ENCODE peak calls at places on chromosome 21, in nine cellular contexts. One of them, this sample, is unnamed.

GRCh38 chr21:16117331-16117730 is 387.5 kb downstream of the USP25 start:
- DNase-seq in A549: no peak
- DNase-seq in HCT116: no peak
- DNase-seq in H1: no peak
- DNase-seq in SK-N-SH: no peak
- DNase-seq in K562: no peak
- DNase-seq in HepG2: no peak
- DNase-seq in endothelial cell of umbilical vein: peak
- DNase-seq in GM12878: no peak
- DNase-seq in this sample: no peak

GRCh38 chr21:27703806-27704205 is 736.9 kb upstream of the ADAMTS5 start:
- DNase-seq in A549: no peak
- DNase-seq in HCT116: no peak
- DNase-seq in H1: no peak
- DNase-seq in SK-N-SH: no peak
- DNase-seq in K562: no peak
- DNase-seq in HepG2: no peak
- DNase-seq in endothelial cell of umbilical vein: no peak
- DNase-seq in GM12878: no peak
- DNase-seq in this sample: no peak

GRCh38 chr21:23960769-23961168 is 1646.5 kb downstream of the MRPL39 start:
- DNase-seq in A549: no peak
- DNase-seq in HCT116: no peak
- DNase-seq in H1: no peak
- DNase-seq in SK-N-SH: no peak
- DNase-seq in K562: no peak
- DNase-seq in HepG2: no peak
- DNase-seq in endothelial cell of umbilical vein: no peak
- DNase-seq in GM12878: no peak
- DNase-seq in this sample: no peak

GRCh38 chr21:22710725-22711124 is 1712.5 kb downstream of the NCAM2 start:
- DNase-seq in A549: no peak
- DNase-seq in HCT116: no peak
- DNase-seq in H1: no peak
- DNase-seq in SK-N-SH: no peak
- DNase-seq in K562: no peak
- DNase-seq in HepG2: no peak
- DNase-seq in endothelial cell of umbilical vein: peak
- DNase-seq in GM12878: no peak
- DNase-seq in this sample: no peak

GRCh38 chr21:46538262-46538661 is 66.6 kb downstream of the S100B start:
- DNase-seq in A549: no peak
- DNase-seq in HCT116: no peak
- DNase-seq in H1: no peak
- DNase-seq in SK-N-SH: no peak
- DNase-seq in K562: no peak
- DNase-seq in HepG2: no peak
- DNase-seq in endothelial cell of umbilical vein: no peak
- DNase-seq in GM12878: no peak
- DNase-seq in this sample: no peak

GRCh38 chr21:46046471-46046870 is 51.4 kb upstream of the COL6A2 start:
- DNase-seq in A549: no peak
- DNase-seq in HCT116: no peak
- DNase-seq in H1: no peak
- DNase-seq in SK-N-SH: no peak
- DNase-seq in K562: no peak
- DNase-seq in HepG2: no peak
- DNase-seq in endothelial cell of umbilical vein: no peak
- DNase-seq in GM12878: no peak
- DNase-seq in this sample: peak

GRCh38 chr21:43269461-43269860 is 100.7 kb downstream of the CRYAA start:
- DNase-seq in A549: no peak
- DNase-seq in HCT116: no peak
- DNase-seq in H1: no peak
- DNase-seq in SK-N-SH: no peak
- DNase-seq in K562: peak
- DNase-seq in HepG2: no peak
- DNase-seq in endothelial cell of umbilical vein: no peak
- DNase-seq in GM12878: no peak
- DNase-seq in this sample: peak

GRCh38 chr21:38567577-38568360 is 69.5 kb upstream of the ERG start:
- DNase-seq in A549: no peak
- DNase-seq in HCT116: no peak
- DNase-seq in H1: peak
- DNase-seq in SK-N-SH: peak
- DNase-seq in K562: no peak
- DNase-seq in HepG2: no peak
- DNase-seq in endothelial cell of umbilical vein: no peak
- DNase-seq in GM12878: no peak
- DNase-seq in this sample: no peak

GRCh38 chr21:46157396-46157986 is 2.1 kb upstream of the FTCD start:
- DNase-seq in A549: no peak
- DNase-seq in HCT116: no peak
- DNase-seq in H1: no peak
- DNase-seq in SK-N-SH: no peak
- DNase-seq in K562: no peak
- DNase-seq in HepG2: no peak
- DNase-seq in endothelial cell of umbilical vein: no peak
- DNase-seq in GM12878: no peak
- DNase-seq in this sample: no peak

GRCh38 chr21:18138507-18138906 is 106.1 kb upstream of the CHODL start:
- DNase-seq in A549: no peak
- DNase-seq in HCT116: no peak
- DNase-seq in H1: no peak
- DNase-seq in SK-N-SH: no peak
- DNase-seq in K562: no peak
- DNase-seq in HepG2: no peak
- DNase-seq in endothelial cell of umbilical vein: no peak
- DNase-seq in GM12878: no peak
- DNase-seq in this sample: no peak

GRCh38 chr21:32378956-32379355 is 13.9 kb downstream of the URB1 start:
- DNase-seq in A549: no peak
- DNase-seq in HCT116: no peak
- DNase-seq in H1: no peak
- DNase-seq in SK-N-SH: no peak
- DNase-seq in K562: no peak
- DNase-seq in HepG2: no peak
- DNase-seq in endothelial cell of umbilical vein: no peak
- DNase-seq in GM12878: no peak
- DNase-seq in this sample: no peak

GRCh38 chr21:17900281-17900989 is 81.3 kb upstream of the C21orf91 start:
- DNase-seq in A549: no peak
- DNase-seq in HCT116: no peak
- DNase-seq in H1: no peak
- DNase-seq in SK-N-SH: no peak
- DNase-seq in K562: peak
- DNase-seq in HepG2: no peak
- DNase-seq in endothelial cell of umbilical vein: no peak
- DNase-seq in GM12878: no peak
- DNase-seq in this sample: no peak

GRCh38 chr21:46193829-46194373 is 9.6 kb upstream of the SPATC1L start:
- DNase-seq in A549: no peak
- DNase-seq in HCT116: no peak
- DNase-seq in H1: no peak
- DNase-seq in SK-N-SH: no peak
- DNase-seq in K562: no peak
- DNase-seq in HepG2: no peak
- DNase-seq in endothelial cell of umbilical vein: no peak
- DNase-seq in GM12878: no peak
- DNase-seq in this sample: no peak

GRCh38 chr21:42746593-42747266 is 93.3 kb downstream of the PDE9A start:
- DNase-seq in A549: no peak
- DNase-seq in HCT116: no peak
- DNase-seq in H1: no peak
- DNase-seq in SK-N-SH: no peak
- DNase-seq in K562: no peak
- DNase-seq in HepG2: no peak
- DNase-seq in endothelial cell of umbilical vein: no peak
- DNase-seq in GM12878: no peak
- DNase-seq in this sample: peak

GRCh38 chr21:44347911-44348451 is 5.4 kb upstream of the TRPM2 start:
- DNase-seq in A549: no peak
- DNase-seq in HCT116: no peak
- DNase-seq in H1: no peak
- DNase-seq in SK-N-SH: no peak
- DNase-seq in K562: no peak
- DNase-seq in HepG2: no peak
- DNase-seq in endothelial cell of umbilical vein: no peak
- DNase-seq in GM12878: no peak
- DNase-seq in this sample: peak

GRCh38 chr21:16502273-16502672 is 772.5 kb downstream of the USP25 start:
- DNase-seq in A549: no peak
- DNase-seq in HCT116: no peak
- DNase-seq in H1: no peak
- DNase-seq in SK-N-SH: no peak
- DNase-seq in K562: no peak
- DNase-seq in HepG2: no peak
- DNase-seq in endothelial cell of umbilical vein: no peak
- DNase-seq in GM12878: no peak
- DNase-seq in this sample: no peak

GRCh38 chr21:45572231-45572630 is 30.0 kb upstream of the SLC19A1 start:
- DNase-seq in A549: no peak
- DNase-seq in HCT116: no peak
- DNase-seq in H1: no peak
- DNase-seq in SK-N-SH: peak
- DNase-seq in K562: no peak
- DNase-seq in HepG2: no peak
- DNase-seq in endothelial cell of umbilical vein: no peak
- DNase-seq in GM12878: no peak
- DNase-seq in this sample: no peak

GRCh38 chr21:37565530-37566223 is 199.1 kb downstream of the DYRK1A start:
- DNase-seq in A549: peak
- DNase-seq in HCT116: no peak
- DNase-seq in H1: no peak
- DNase-seq in SK-N-SH: no peak
- DNase-seq in K562: peak
- DNase-seq in HepG2: peak
- DNase-seq in endothelial cell of umbilical vein: no peak
- DNase-seq in GM12878: no peak
- DNase-seq in this sample: peak

GRCh38 chr21:35468991-35469390 is 419.9 kb upstream of the RUNX1 start:
- DNase-seq in A549: no peak
- DNase-seq in HCT116: no peak
- DNase-seq in H1: no peak
- DNase-seq in SK-N-SH: no peak
- DNase-seq in K562: no peak
- DNase-seq in HepG2: no peak
- DNase-seq in endothelial cell of umbilical vein: no peak
- DNase-seq in GM12878: no peak
- DNase-seq in this sample: no peak
- H3K4me3 ChIP-seq in A549: no peak
- H3K4me3 ChIP-seq in HCT116: no peak
- H3K4me3 ChIP-seq in H1: no peak
- H3K4me3 ChIP-seq in SK-N-SH: no peak
- H3K4me3 ChIP-seq in K562: no peak
- H3K4me3 ChIP-seq in HepG2: no peak
- H3K4me3 ChIP-seq in endothelial cell of umbilical vein: no peak
- H3K4me3 ChIP-seq in GM12878: no peak
- H3K4me3 ChIP-seq in this sample: no peak

DNA sequence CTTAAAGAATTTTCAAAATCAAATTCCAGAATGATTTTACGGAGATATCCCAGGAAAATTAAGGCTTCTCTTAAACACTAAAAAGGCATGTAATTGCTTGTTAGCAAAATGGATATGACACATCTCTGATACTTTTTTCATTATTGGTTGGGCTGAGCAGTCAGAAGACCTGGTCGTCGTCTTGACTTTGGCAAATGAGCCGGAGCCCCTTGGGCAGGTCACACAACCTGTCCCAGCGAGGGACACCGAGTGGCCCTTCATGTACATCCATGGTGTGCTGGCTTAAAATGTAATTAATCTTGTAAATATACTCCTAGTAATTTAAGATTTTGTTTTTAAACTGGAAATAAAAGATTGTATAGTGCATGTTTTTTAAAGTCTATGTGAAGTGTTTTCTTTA is 33.9 kb downstream of the IFNGR2 start:
- DNase-seq in A549: no peak
- DNase-seq in HCT116: no peak
- DNase-seq in H1: no peak
- DNase-seq in SK-N-SH: no peak
- DNase-seq in K562: no peak
- DNase-seq in HepG2: no peak
- DNase-seq in endothelial cell of umbilical vein: no peak
- DNase-seq in GM12878: no peak
- DNase-seq in this sample: no peak
- TF ChIP-seq MAX in A549: no peak
- TF ChIP-seq MAX in HCT116: no peak
- TF ChIP-seq MAX in H1: no peak
- TF ChIP-seq MAX in SK-N-SH: no peak
- TF ChIP-seq MAX in K562: no peak
- TF ChIP-seq MAX in HepG2: no peak
- TF ChIP-seq MAX in endothelial cell of umbilical vein: no peak
- TF ChIP-seq MAX in GM12878: no peak
- TF ChIP-seq MAX in this sample: no peak

GRCh38 chr21:26068776-26069175 is 101.8 kb downstream of the APP start:
- DNase-seq in A549: no peak
- DNase-seq in HCT116: no peak
- DNase-seq in H1: no peak
- DNase-seq in SK-N-SH: no peak
- DNase-seq in K562: no peak
- DNase-seq in HepG2: no peak
- DNase-seq in endothelial cell of umbilical vein: no peak
- DNase-seq in GM12878: no peak
- DNase-seq in this sample: no peak
- TF ChIP-seq CTCF in A549: no peak
- TF ChIP-seq CTCF in HCT116: no peak
- TF ChIP-seq CTCF in H1: no peak
- TF ChIP-seq CTCF in SK-N-SH: no peak
- TF ChIP-seq CTCF in K562: no peak
- TF ChIP-seq CTCF in HepG2: no peak
- TF ChIP-seq CTCF in endothelial cell of umbilical vein: no peak
- TF ChIP-seq CTCF in GM12878: no peak
- TF ChIP-seq CTCF in this sample: no peak

GRCh38 chr21:36321325-36322082 is 1.5 kb downstream of the MORC3 start:
- DNase-seq in A549: no peak
- DNase-seq in HCT116: no peak
- DNase-seq in H1: no peak
- DNase-seq in SK-N-SH: peak
- DNase-seq in K562: peak
- DNase-seq in HepG2: no peak
- DNase-seq in endothelial cell of umbilical vein: peak
- DNase-seq in GM12878: no peak
- DNase-seq in this sample: peak

GRCh38 chr21:36320421-36321324 is 676 bp downstream of the MORC3 start:
- DNase-seq in A549: peak
- DNase-seq in HCT116: peak
- DNase-seq in H1: no peak
- DNase-seq in SK-N-SH: peak
- DNase-seq in K562: peak
- DNase-seq in HepG2: peak
- DNase-seq in endothelial cell of umbilical vein: peak
- DNase-seq in GM12878: peak
- DNase-seq in this sample: peak

GRCh38 chr21:36325373-36326010 is 5.5 kb downstream of the MORC3 start:
- DNase-seq in A549: no peak
- DNase-seq in HCT116: no peak
- DNase-seq in H1: no peak
- DNase-seq in SK-N-SH: no peak
- DNase-seq in K562: no peak
- DNase-seq in HepG2: peak
- DNase-seq in endothelial cell of umbilical vein: no peak
- DNase-seq in GM12878: no peak
- DNase-seq in this sample: no peak

GRCh38 chr21:36322083-36322424 is 2.1 kb downstream of the MORC3 start:
- DNase-seq in A549: no peak
- DNase-seq in HCT116: no peak
- DNase-seq in H1: no peak
- DNase-seq in SK-N-SH: no peak
- DNase-seq in K562: no peak
- DNase-seq in HepG2: no peak
- DNase-seq in endothelial cell of umbilical vein: no peak
- DNase-seq in GM12878: no peak
- DNase-seq in this sample: no peak

GRCh38 chr21:36323032-36323431 is 3.0 kb downstream of the MORC3 start:
- DNase-seq in A549: no peak
- DNase-seq in HCT116: no peak
- DNase-seq in H1: no peak
- DNase-seq in SK-N-SH: no peak
- DNase-seq in K562: peak
- DNase-seq in HepG2: no peak
- DNase-seq in endothelial cell of umbilical vein: peak
- DNase-seq in GM12878: no peak
- DNase-seq in this sample: peak
- H3K4me3 ChIP-seq in A549: no peak
- H3K4me3 ChIP-seq in HCT116: no peak
- H3K4me3 ChIP-seq in H1: no peak
- H3K4me3 ChIP-seq in SK-N-SH: no peak
- H3K4me3 ChIP-seq in K562: no peak
- H3K4me3 ChIP-seq in HepG2: no peak
- H3K4me3 ChIP-seq in endothelial cell of umbilical vein: no peak
- H3K4me3 ChIP-seq in GM12878: peak
- H3K4me3 ChIP-seq in this sample: peak

This sample was measured in NB4.